ENCODE peak calls at places on chromosomes 13 and 19, in nine cellular contexts. P is lung, E is cardiac muscle cell, Z is tibial artery, W is small intestine, L is heart left ventricle, C is keratinocyte, G is uterus, Y is HAP-1. B is an unnamed sample.

GRCh38 chr13:77325371-77325941 is 1.4 kb downstream of the MYCBP2 start:
- DNase-seq in P (no peak), G (no peak), Z (no peak), L (no peak), C (no peak), W (peak; percentile 36), E (no peak), Y (no peak), B (no peak)

GRCh38 chr19:7729211-7729610 is 2.7 kb downstream of the CLEC4G start:
- DNase-seq in P (no peak), C (no peak), L (no peak), Y (no peak), E (no peak), Z (no peak), G (no peak), W (no peak), B (no peak)

GRCh38 chr13:85386424-85386823 is 412.8 kb downstream of the SLITRK6 start:
- DNase-seq in P (no peak), E (peak; percentile 5), W (no peak), G (no peak), C (no peak), Z (no peak), Y (no peak), L (no peak), B (no peak)

GRCh38 chr19:17332677-17333581 is 1.7 kb downstream of the ANO8 start:
- DNase-seq in Y (peak; percentile 66), W (peak; percentile 51), L (no peak), Z (no peak), C (no peak), E (peak; percentile 68), P (no peak), G (no peak), B (no peak)

GRCh38 chr19:53007200-53008054 is 6.3 kb upstream of the ERVV-1 start:
- DNase-seq in C (no peak), Y (no peak), P (no peak), Z (no peak), W (no peak), L (no peak), G (no peak), E (no peak), B (no peak)

GRCh38 chr19:16559896-16560295 is 12.3 kb downstream of the SLC35E1 start:
- DNase-seq in P (no peak), L (no peak), Z (no peak), Y (no peak), E (no peak), G (no peak), W (no peak), C (no peak), B (no peak)

GRCh38 chr13:102680842-102681725 is 13.8 kb downstream of the METTL21C start:
- DNase-seq in W (peak; percentile 5), Y (no peak), Z (no peak), L (no peak), E (no peak), C (no peak), P (no peak), G (no peak), B (no peak)

GRCh38 chr19:38055655-38056521 is 148.9 kb downstream of the SIPA1L3 start:
- DNase-seq in G (no peak), P (no peak), E (no peak), W (no peak), L (no peak), Z (no peak), Y (no peak), C (no peak), B (no peak)

GRCh38 chr13:95267662-95268369 is 33.4 kb downstream of the ABCC4 start:
- DNase-seq in L (no peak), G (no peak), W (no peak), P (no peak), Z (no peak), C (peak; percentile 61), E (no peak), Y (no peak), B (no peak)

DNA sequence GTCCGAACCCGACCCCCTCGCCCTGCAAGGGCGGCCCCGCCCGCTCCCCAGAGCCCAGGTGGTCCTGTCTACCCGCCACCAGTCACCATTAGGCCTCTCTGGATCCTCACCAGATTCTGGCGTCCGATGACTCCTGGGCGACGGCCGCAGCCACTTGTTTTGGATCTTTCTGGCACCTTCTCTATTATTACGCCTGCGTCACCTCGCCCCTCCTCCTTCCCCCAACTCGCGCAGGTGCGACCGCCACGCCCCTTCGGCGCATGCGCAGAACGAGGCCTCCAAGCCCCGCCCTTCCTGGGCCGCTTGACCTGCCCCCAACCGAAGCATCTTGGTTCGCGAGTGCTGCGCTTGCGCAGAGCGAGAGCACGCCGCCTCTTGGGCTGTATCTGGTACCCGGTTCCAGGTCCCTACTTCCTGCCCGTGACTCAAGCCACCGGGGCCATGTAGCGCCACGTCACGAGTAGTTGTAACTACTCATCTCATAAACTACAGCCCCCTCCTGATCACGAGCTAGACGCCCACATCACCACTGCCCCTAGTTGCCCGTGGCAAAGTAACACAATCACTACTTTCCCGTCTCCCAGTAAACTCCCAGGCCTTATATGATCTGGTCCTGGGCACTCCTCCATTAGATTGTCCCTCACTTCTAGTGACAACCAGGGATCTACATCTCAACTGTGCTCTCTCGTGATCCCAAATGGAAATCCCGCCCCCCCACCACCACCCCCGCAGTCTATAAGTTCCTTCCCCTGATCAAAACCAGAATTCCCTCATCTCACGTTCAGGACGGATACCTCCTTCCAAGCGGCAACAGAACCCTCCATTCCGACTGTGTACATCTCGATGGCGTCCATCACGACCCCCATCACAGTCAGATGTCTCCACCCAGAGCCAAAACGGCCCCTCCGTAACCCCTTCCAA is at the start of gene DEDD2:
- DNase-seq in C (peak; percentile 99), Y (peak; percentile 83), G (peak; percentile 99), W (peak; percentile 99), P (peak; percentile 99), L (peak; percentile 96), E (peak; percentile 96), Z (peak; percentile 97), B (peak; percentile 95)
- H3K4me1 ChIP-seq in C (peaks cover 35% of the 10 kb centered on the region), Y (peaks cover 31% of the 10 kb centered on the region), G (peaks cover 14% of the 10 kb centered on the region), W (peaks cover 9% of the 10 kb centered on the region), P (peaks cover 10% of the 10 kb centered on the region), L (peaks cover 44% of the 10 kb centered on the region), E (peaks cover 2% of the 10 kb centered on the region), Z (peaks cover 56% of the 10 kb centered on the region), B (peaks cover 56% of the 10 kb centered on the region)

GRCh38 chr19:40144947-40145748 is 46.1 kb upstream of the MAP3K10 start:
- DNase-seq in G (no peak), L (no peak), C (no peak), E (no peak), W (no peak), Z (no peak), P (no peak), Y (no peak), B (no peak)

GRCh38 chr19:40141546-40141945 is 49.7 kb upstream of the MAP3K10 start:
- DNase-seq in P (peak; percentile 35), Y (no peak), E (no peak), W (no peak), Z (no peak), L (no peak), G (no peak), C (no peak), B (no peak)

GRCh38 chr19:40143612-40144011 is 47.6 kb upstream of the MAP3K10 start:
- DNase-seq in Z (no peak), L (peak; percentile 29), E (no peak), C (no peak), G (no peak), Y (no peak), W (no peak), P (no peak), B (no peak)

GRCh38 chr19:40147338-40147692 is 43.9 kb upstream of the MAP3K10 start:
- DNase-seq in C (no peak), Z (no peak), G (no peak), E (no peak), W (no peak), L (no peak), P (no peak), Y (no peak), B (no peak)

DNA sequence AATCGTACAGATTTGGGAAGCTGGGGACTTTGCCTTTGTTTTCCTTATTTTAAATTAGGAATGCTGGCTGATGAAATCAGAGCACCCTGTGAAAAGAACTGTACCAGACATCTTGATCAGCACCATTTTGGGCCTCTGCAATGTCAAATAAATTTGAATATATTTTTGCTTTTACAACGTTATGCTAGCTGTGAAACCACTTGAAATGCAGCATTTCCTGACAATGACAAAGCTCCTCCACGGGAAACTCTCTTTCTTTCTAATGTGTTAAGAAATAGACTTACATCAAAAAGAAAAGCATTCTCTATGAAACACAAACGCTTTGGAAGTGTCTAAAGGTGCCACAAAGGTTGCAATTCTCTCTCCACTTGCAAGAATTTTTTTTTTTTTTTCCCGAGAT is 47.1 kb upstream of the MAP3K10 start:
- DNase-seq in Y (no peak), L (no peak), P (no peak), G (no peak), Z (no peak), C (no peak), W (no peak), E (no peak), B (no peak)
- H3K4me1 ChIP-seq in Y (peaks cover 3% of the 10 kb centered on the region), L (peaks cover 12% of the 10 kb centered on the region), P (no peaks in the 10 kb centered on the region), G (no peaks in the 10 kb centered on the region), Z (no peaks in the 10 kb centered on the region), C (peaks cover 12% of the 10 kb centered on the region), W (no peaks in the 10 kb centered on the region), E (no peaks in the 10 kb centered on the region), B (peaks cover 17% of the 10 kb centered on the region)

GRCh38 chr19:34573226-34573864 is 91.8 kb downstream of the WTIP start:
- DNase-seq in Z (no peak), W (no peak), Y (no peak), L (no peak), C (no peak), P (no peak), G (no peak), E (no peak), B (no peak)

GRCh38 chr19:34576292-34576691 is 94.7 kb downstream of the WTIP start:
- DNase-seq in Y (no peak), P (no peak), L (no peak), Z (no peak), C (no peak), G (no peak), E (no peak), W (no peak), B (no peak)

GRCh38 chr19:34577056-34577455 is 95.5 kb downstream of the WTIP start:
- DNase-seq in P (no peak), Z (no peak), E (no peak), W (no peak), L (no peak), G (no peak), C (no peak), Y (no peak), B (no peak)

GRCh38 chr19:34575206-34575605 is 93.6 kb downstream of the WTIP start:
- DNase-seq in W (no peak), G (no peak), C (no peak), E (no peak), P (no peak), Y (no peak), Z (no peak), L (no peak), B (no peak)

DNA sequence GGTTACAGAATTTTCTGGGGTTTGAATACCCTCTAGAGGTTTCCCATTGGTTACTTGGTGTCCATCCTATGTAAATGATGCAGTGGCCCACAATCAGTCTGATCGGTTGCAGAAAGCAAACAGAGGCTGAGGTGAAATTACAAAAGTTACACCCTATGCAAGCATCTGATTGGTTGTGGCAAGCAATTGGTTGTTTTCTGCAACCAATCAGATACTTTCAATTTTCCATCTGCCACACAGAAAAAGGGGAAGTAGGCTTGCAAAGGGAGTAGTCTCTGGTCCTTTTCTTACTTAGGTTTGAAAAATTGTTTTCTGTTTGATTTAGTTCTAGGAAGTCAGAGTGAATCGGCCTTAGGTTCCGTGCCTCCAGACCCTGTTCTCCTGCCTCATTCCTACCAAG is 93.1 kb downstream of the WTIP start:
- DNase-seq in Z (no peak), G (no peak), E (no peak), L (no peak), W (no peak), Y (no peak), P (no peak), C (no peak), B (no peak)
- H3K4me1 ChIP-seq in Z (no peaks in the 10 kb centered on the region), G (no peaks in the 10 kb centered on the region), E (no peaks in the 10 kb centered on the region), L (no peaks in the 10 kb centered on the region), W (no peaks in the 10 kb centered on the region), Y (no peaks in the 10 kb centered on the region), P (no peaks in the 10 kb centered on the region), C (no peaks in the 10 kb centered on the region), B (no peaks in the 10 kb centered on the region)

GRCh38 chr19:35143818-35144217 is 763 bp downstream of the FXYD7 start:
- DNase-seq in P (no peak), W (no peak), E (no peak), Z (no peak), Y (no peak), L (no peak), C (no peak), G (no peak), B (no peak)
- H3K4me1 ChIP-seq in P (peaks cover 5% of the 10 kb centered on the region), W (peaks cover 5% of the 10 kb centered on the region), E (peaks cover 21% of the 10 kb centered on the region), Z (peaks cover 35% of the 10 kb centered on the region), Y (peaks cover 15% of the 10 kb centered on the region), L (peaks cover 37% of the 10 kb centered on the region), C (peaks cover 21% of the 10 kb centered on the region), G (peaks cover 6% of the 10 kb centered on the region), B (peaks cover 29% of the 10 kb centered on the region)